ENCODE peak calls at places on chromosome 9, in five cellular contexts. L is DMS153, W is A549, U is GM10248, I is kidney epithelial cell. Y is an unnamed sample.

GRCh38 chr9:9078301-9078700 is 1278.7 kb upstream of the DMAC1 start:
- DNase-seq in W (no peak), L (no peak), U (no peak), I (no peak), Y (no peak)

GRCh38 chr9:1354066-1354465 is 303.9 kb downstream of the DMRT2 start:
- DNase-seq in W (no peak), I (no peak), U (no peak), L (no peak), Y (no peak)

GRCh38 chr9:37309136-37309535 is 113.4 kb upstream of the GRHPR start:
- DNase-seq in L (no peak), U (peak; percentile 26), W (no peak), I (no peak), Y (no peak)

GRCh38 chr9:69877852-69878507 is 57.4 kb downstream of the CFAP95 start:
- DNase-seq in U (peak; percentile 9), W (peak; percentile 28), L (no peak), I (no peak), Y (no peak)

GRCh38 chr9:21558079-21558478 is 76.0 kb upstream of the IFNE start:
- DNase-seq in L (no peak), U (no peak), W (no peak), I (no peak), Y (no peak)

GRCh38 chr9:85142461-85143401 is 473.2 kb downstream of the NTRK2 start:
- DNase-seq in I (peak; percentile 9), U (peak; percentile 34), W (peak; percentile 3), L (no peak), Y (peak; percentile 61)

GRCh38 chr9:113614843-113615648 is 151.5 kb downstream of the RGS3 start:
- DNase-seq in I (no peak), W (no peak), L (no peak), U (peak; percentile 56), Y (peak; percentile 85)

GRCh38 chr9:76624381-76625048 is 139.7 kb upstream of the PCA3 start:
- DNase-seq in L (no peak), W (no peak), I (no peak), U (peak; percentile 25), Y (no peak)

GRCh38 chr9:76161546-76161945 is 232.7 kb downstream of the RFK start:
- DNase-seq in W (no peak), L (no peak), I (no peak), U (no peak), Y (no peak)

GRCh38 chr9:20396509-20396908 is 225.8 kb downstream of the MLLT3 start:
- DNase-seq in I (no peak), U (no peak), W (no peak), L (no peak), Y (no peak)

GRCh38 chr9:36796671-36797419 is 224.2 kb downstream of the MELK start:
- DNase-seq in L (no peak), W (no peak), I (no peak), U (no peak), Y (no peak)

GRCh38 chr9:33329117-33329563 is 38.8 kb downstream of the NFX1 start:
- DNase-seq in I (peak; percentile 87), W (peak; percentile 81), L (no peak), U (no peak), Y (no peak)

GRCh38 chr9:113464672-113465271 is 1.2 kb downstream of the RGS3 start:
- DNase-seq in U (no peak), W (no peak), L (no peak), I (no peak), Y (no peak)

GRCh38 chr9:122127396-122127798 is 32.2 kb downstream of the NDUFA8 start:
- DNase-seq in W (no peak), L (no peak), U (no peak), I (no peak), Y (peak; percentile 69)

GRCh38 chr9:92971776-92972175 is 24.5 kb downstream of the FGD3 start:
- DNase-seq in W (no peak), U (no peak), I (no peak), L (no peak), Y (no peak)

GRCh38 chr9:6877671-6878161 is 119.9 kb downstream of the KDM4C start:
- DNase-seq in W (peak; percentile 8), U (no peak), I (peak; percentile 67), L (no peak), Y (no peak)

GRCh38 chr9:91843623-91844111 is 106.4 kb downstream of the ROR2 start:
- DNase-seq in U (no peak), W (no peak), L (no peak), I (no peak), Y (no peak)

GRCh38 chr9:95874303-95874988 is 1.0 kb upstream of the ERCC6L2 start:
- DNase-seq in W (no peak), L (no peak), U (peak; percentile 10), I (no peak), Y (no peak)

GRCh38 chr9:81563020-81563407 is 126.3 kb downstream of the TLE1 start:
- DNase-seq in W (no peak), L (no peak), U (no peak), I (no peak), Y (no peak)

GRCh38 chr9:87119328-87119881 is 172.1 kb upstream of the GAS1 start:
- DNase-seq in L (no peak), W (no peak), I (no peak), U (no peak), Y (no peak)

GRCh38 chr9:72276429-72276828 is 88.6 kb downstream of the ZFAND5 start:
- DNase-seq in L (no peak), W (no peak), I (no peak), U (no peak), Y (no peak)

GRCh38 chr9:109331353-109331752 is 10.5 kb upstream of the EPB41L4B start:
- DNase-seq in U (no peak), L (peak; percentile 75), W (no peak), I (no peak), Y (no peak)

GRCh38 chr9:138097501-138097991 is 220.0 kb downstream of the CACNA1B start:
- DNase-seq in W (no peak), L (no peak), I (no peak), U (no peak), Y (no peak)

GRCh38 chr9:15889555-15889954 is 336.7 kb downstream of the CCDC171 start:
- DNase-seq in L (no peak), I (no peak), W (no peak), U (no peak), Y (no peak)

GRCh38 chr9:136655244-136656225 is 7.2 kb upstream of the EGFL7 start:
- DNase-seq in I (no peak), W (no peak), L (no peak), U (no peak), Y (no peak)

GRCh38 chr9:136029556-136029955 is 65.5 kb downstream of the NACC2 start:
- DNase-seq in I (no peak), U (no peak), W (no peak), L (no peak), Y (no peak)

Y was measured in Right ventricle myocardium inferior.